ENCODE peak calls at places on chromosome 7, in four cellular contexts. U, H, M and J are unnamed samples.

GRCh38 chr7:77866370-77866769 is 67.8 kb downstream of the PHTF2 start:
- DNase-seq in U (no peak), H (no peak), M (no peak), J (peak; percentile 82)

GRCh38 chr7:140724706-140725105 is 28.2 kb downstream of the NDUFB2 start:
- DNase-seq in U (no peak), H (no peak), M (no peak), J (no peak)

GRCh38 chr7:5758753-5759330 is 22.6 kb downstream of the RNF216 start:
- DNase-seq in U (no peak), H (no peak), M (no peak), J (no peak)

GRCh38 chr7:141660259-141660658 is 41.7 kb downstream of the DENND11 start:
- DNase-seq in U (no peak), H (no peak), M (no peak), J (peak; percentile 74)

GRCh38 chr7:30091431-30092386 is 43.1 kb upstream of the MTURN start:
- DNase-seq in U (no peak), H (no peak), M (no peak), J (peak; percentile 75)

GRCh38 chr7:91306266-91306665 is 42.0 kb downstream of the FZD1 start:
- DNase-seq in U (no peak), H (no peak), M (no peak), J (no peak)

GRCh38 chr7:24419527-24419926 is 135.5 kb downstream of the NPY start:
- DNase-seq in U (no peak), H (no peak), M (no peak), J (no peak)

GRCh38 chr7:26705567-26705966 is 158.8 kb downstream of the SKAP2 start:
- DNase-seq in U (no peak), H (no peak), M (no peak), J (peak; percentile 68)

GRCh38 chr7:34837316-34837715 is 179.3 kb downstream of the NPSR1 start:
- DNase-seq in U (no peak), H (no peak), M (no peak), J (no peak)

GRCh38 chr7:133699390-133699789 is 427.8 kb upstream of the LRGUK start:
- DNase-seq in U (no peak), H (no peak), M (no peak), J (no peak)

GRCh38 chr7:4634166-4634565 is 47.9 kb upstream of the FOXK1 start:
- DNase-seq in U (no peak), H (no peak), M (no peak), J (no peak)

GRCh38 chr7:36600869-36601530 is 123.3 kb downstream of the AOAH start:
- DNase-seq in U (no peak), H (no peak), M (no peak), J (peak; percentile 34)

GRCh38 chr7:37081436-37081835 is 357.1 kb upstream of the AOAH start:
- DNase-seq in U (no peak), H (no peak), M (no peak), J (no peak)

GRCh38 chr7:2723138-2723850 is 35.3 kb downstream of the AMZ1 start:
- DNase-seq in U (no peak), H (no peak), M (no peak), J (no peak)

GRCh38 chr7:55111007-55111406 is 92.2 kb downstream of the EGFR start:
- DNase-seq in U (no peak), H (no peak), M (no peak), J (peak; percentile 76)
- H3K23ac ChIP-seq in U (no peak overlapping the region), H (no peak overlapping the region), M (no peak overlapping the region), J (peak overlapping the region; percentile 46)

DNA sequence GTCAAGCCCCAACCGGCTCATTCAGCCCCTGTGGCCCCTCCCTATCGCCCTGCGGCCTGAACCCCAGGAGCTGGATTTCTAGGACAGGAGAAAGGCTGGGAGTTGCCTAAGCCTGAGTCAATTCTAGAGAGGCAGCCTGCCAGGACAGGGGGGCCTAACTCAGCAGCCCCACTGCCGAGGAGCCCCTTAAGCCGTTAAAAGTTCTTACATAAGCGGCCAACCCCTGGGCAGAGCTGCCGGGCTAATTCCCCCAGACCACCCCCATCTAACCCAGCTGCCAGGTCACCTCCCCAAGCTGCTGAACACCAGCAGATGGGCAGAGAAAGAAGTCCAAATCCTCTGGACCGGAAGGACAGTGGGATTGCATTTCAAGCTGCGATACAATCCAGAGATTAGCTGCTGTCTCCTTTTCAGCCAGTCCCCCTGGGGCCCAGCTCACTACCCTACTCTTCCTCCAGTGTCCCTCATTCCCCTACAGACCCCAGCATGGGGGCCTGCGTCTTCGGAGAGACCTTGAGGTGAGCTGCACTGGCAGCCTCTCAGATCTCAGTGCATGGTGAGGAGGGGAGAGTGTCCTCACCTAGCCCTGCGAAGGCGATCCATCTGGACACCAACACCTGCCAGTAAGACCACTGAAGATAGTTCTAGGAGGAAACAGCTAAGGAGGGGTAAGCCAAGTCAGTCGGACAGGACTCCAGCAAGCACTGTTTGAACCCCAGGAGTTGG is 910 bp downstream of the IMPDH1 start:
- DNase-seq in U (no peak), H (peak; percentile 6), M (no peak), J (peak; percentile 40)
- H3K23ac ChIP-seq in U (no peak overlapping the region), H (peak overlapping the region; percentile 57), M (no peak overlapping the region), J (peak overlapping the region; percentile 32)

GRCh38 chr7:100148225-100148558 is 526 bp upstream of the LAMTOR4 start:
- DNase-seq in U (no peak), H (no peak), M (no peak), J (no peak)
- H3K23ac ChIP-seq in U (no peak overlapping the region), H (no peak overlapping the region), M (no peak overlapping the region), J (no peak overlapping the region)

DNA sequence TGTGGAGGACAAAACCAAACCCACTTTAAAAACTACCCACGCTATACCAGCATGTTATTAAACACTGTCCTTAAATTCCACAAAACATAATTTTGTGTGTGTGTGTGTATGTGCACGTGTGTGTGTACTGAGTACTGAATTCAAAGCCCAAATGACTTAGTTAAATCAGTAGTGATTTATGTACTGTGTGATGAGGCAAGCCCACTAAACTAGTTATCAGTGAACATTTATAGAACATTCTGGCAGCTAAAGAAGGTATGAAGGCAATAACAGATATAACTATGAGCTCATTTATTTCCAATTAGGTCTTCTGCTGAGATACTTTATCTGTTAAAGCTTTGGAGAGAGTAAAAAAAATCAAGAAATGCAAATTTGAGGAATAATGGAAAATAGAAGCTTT is 115.1 kb downstream of the CPED1 start:
- DNase-seq in U (no peak), H (no peak), M (no peak), J (no peak)
- H3K23ac ChIP-seq in U (no peak overlapping the region), H (no peak overlapping the region), M (no peak overlapping the region), J (no peak overlapping the region)

DNA sequence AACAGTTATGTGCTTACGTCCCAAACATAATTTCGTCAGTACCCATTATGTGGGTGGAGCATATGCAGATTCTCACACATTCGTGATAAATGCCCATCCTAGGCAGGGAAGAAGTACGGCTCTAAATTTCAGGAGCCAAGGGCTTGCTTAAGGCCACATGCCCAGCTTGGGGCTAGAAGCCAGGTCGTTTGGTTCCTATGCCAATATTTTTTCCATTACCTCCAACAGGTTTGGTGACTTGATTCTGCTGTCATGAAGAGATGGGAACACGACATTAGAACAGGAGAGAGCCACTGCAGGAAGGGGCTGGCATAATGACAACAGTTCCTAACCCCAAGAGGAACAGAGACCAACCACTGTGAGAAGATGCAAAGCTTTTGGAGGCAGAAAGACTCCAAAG is 85.1 kb downstream of the HIPK2 start:
- DNase-seq in U (no peak), H (no peak), M (no peak), J (no peak)
- H3K23ac ChIP-seq in U (no peak overlapping the region), H (no peak overlapping the region), M (no peak overlapping the region), J (no peak overlapping the region)

GRCh38 chr7:121042899-121043298 is 54.4 kb downstream of the CPED1 start:
- DNase-seq in U (no peak), H (no peak), M (no peak), J (no peak)
- H3K23ac ChIP-seq in U (no peak overlapping the region), H (no peak overlapping the region), M (no peak overlapping the region), J (no peak overlapping the region)